ENCODE peak calls at places on chromosomes 7 and 10, in four cellular contexts. A is AG04450; F is CD8-positive, alpha-beta T cell; K is ascending aorta. X is an unnamed sample.

GRCh38 chr7:98998821-98999725 is 120.7 kb downstream of the TRRAP start:
- DNase-seq in K (peak), F (peak), A (no peak), X (no peak)

GRCh38 chr7:85184599-85185354 is 2.1 kb downstream of the SEMA3D start:
- DNase-seq in K (peak), A (no peak), F (no peak), X (no peak)

GRCh38 chr7:82527831-82528230 is 84.3 kb upstream of the CACNA2D1 start:
- DNase-seq in A (no peak), F (no peak), K (no peak), X (no peak)

GRCh38 chr7:44288811-44289340 is 36.5 kb downstream of the CAMK2B start:
- DNase-seq in F (no peak), A (no peak), K (peak), X (no peak)

GRCh38 chr10:69760086-69760485 is 41.6 kb upstream of the COL13A1 start:
- DNase-seq in F (no peak), K (no peak), A (peak), X (no peak)

GRCh38 chr7:121279822-121280221 is 49.0 kb upstream of the WNT16 start:
- DNase-seq in F (no peak), K (no peak), A (no peak), X (no peak)

GRCh38 chr10:116470768-116471415 is 43.2 kb downstream of the PNLIPRP3 start:
- DNase-seq in F (no peak), K (no peak), A (no peak), X (no peak)

GRCh38 chr7:108079291-108080057 is 50.7 kb downstream of the LAMB4 start:
- DNase-seq in K (no peak), F (no peak), A (peak), X (peak)

GRCh38 chr10:104293781-104294321 is 24.9 kb downstream of the GSTO2 start:
- DNase-seq in A (no peak), K (no peak), F (no peak), X (no peak)

GRCh38 chr7:2641406-2642393 is 9.9 kb downstream of the TTYH3 start:
- DNase-seq in A (peak), K (peak), F (no peak), X (peak)

GRCh38 chr7:116139007-116139406 is 71.3 kb upstream of the TES start:
- DNase-seq in F (no peak), A (no peak), K (no peak), X (no peak)

GRCh38 chr10:79246209-79246581 is 101.1 kb upstream of the PPIF start:
- DNase-seq in A (no peak), F (no peak), K (peak), X (no peak)

GRCh38 chr7:132666076-132666775 is 90.0 kb upstream of the PLXNA4 start:
- DNase-seq in F (no peak), K (no peak), A (no peak), X (no peak)

GRCh38 chr7:77778535-77778934 is 19.7 kb downstream of the TMEM60 start:
- DNase-seq in A (no peak), K (no peak), F (no peak), X (no peak)

GRCh38 chr7:72481934-72482333 is 69.8 kb upstream of the CALN1 start:
- DNase-seq in A (no peak), F (no peak), K (no peak), X (no peak)

DNA sequence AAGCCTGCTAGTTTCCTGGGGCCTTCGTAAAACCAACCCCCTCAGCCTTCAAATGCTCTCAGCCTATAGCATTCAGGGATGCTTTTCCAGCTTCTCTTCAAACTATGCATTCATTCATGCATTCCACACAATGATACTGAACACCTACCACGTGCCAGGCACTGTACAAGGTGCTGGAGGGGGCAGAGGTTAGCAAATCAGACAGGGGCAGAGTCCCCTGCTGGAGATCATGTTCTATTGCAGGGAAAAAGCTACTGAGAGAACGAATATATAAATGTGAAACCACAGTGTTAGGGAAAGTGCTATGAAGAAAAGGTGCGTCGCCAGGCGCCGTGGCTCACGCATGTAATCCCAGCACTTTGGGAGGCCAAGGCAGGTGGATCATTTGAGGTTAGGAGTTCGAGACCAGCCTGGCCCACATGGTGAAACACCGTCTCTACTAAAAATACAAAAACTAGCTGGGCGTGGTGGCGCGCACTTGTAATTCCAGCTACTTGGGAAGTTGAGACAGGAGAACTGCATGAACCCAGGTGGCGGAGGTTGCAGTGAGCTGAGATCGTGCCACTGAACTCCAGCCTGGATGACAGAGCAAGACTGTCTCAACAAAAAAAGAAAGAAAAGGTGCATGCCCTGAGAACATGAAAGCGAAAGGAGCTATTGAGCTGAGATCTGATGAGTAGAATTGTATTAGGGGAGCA is 64.6 kb upstream of the CALN1 start:
- DNase-seq in F (no peak), K (no peak), A (no peak), X (no peak)
- TF ChIP-seq CTCF in F (no peak), K (no peak), A (no peak), X (no peak)

DNA sequence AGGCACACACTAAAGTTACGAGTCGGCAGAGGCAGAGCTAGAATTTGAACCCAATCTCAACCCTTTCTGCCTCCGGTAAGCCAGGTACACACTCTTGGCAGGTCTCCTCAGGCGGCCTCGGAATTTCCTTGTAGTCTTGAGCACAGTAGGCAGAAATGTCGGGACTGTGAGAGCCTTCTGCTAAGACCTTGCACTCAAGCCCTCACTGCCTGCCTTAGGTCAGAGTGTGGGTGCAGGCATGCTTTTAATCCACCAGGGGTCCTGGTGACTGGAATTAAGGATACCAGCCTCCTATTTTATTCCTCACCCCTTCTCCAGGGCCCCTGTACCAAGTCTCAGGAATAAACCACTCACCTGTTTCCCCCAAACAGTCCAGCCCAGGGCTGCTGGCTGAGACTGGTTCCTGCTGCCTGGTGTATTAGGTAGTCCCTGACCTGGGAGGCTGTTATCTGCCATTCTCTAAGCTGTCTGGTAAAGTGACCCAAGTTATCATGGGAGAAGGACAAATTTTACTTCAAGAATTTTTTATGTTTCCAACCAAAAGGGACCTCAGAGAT is 855 bp downstream of the ATP6V1F start:
- DNase-seq in K (no peak), A (peak), F (no peak), X (no peak)
- TF ChIP-seq CTCF in K (peak), A (peak), F (peak), X (peak)

DNA sequence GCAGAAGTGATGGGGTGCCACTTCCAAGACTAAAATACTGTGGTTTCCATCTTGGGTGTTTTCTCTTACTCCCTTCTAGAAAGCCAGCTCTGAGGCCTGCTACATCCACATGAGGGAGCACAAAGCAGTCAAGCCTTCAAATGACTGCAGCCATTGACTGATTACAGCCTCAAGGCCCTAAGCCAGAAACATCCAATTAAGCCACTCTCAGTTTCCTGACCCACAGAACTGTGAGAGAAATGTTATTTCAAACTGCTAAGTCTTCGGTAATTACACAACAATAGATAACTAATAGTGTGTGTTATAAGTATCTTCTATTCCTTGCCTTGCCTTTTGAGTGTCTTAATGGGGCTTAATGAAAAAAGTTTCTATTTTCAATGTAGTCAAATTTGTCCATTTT is 24.8 kb downstream of the BRAF start:
- DNase-seq in K (no peak), A (no peak), F (no peak), X (no peak)
- TF ChIP-seq CTCF in K (no peak), A (no peak), F (no peak), X (no peak)

GRCh38 chr10:99952799-99953198 is 56.9 kb downstream of the DNMBP start:
- DNase-seq in A (no peak), K (no peak), F (no peak), X (no peak)
- TF ChIP-seq CTCF in A (no peak), K (no peak), F (no peak), X (no peak)

DNA sequence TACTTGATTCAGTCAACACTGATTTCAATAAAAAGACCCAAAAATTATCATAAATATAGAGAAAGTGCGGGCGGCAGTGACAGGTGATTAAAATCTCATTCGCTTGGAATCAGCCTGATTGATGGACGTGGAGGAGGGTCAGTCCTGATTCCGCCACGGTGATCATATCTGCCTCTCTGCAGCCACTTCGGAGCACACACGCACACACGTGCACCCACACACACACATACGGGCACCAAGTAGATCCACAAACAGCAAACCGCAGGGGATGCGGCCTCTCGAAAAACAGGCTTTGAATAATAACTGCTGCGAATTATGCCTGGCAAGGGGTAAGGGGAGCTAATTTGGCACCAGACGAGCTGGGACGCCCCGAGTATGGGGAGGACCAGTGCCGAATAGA is 31.1 kb downstream of the EBF3 start:
- DNase-seq in F (no peak), K (no peak), A (no peak), X (no peak)
- TF ChIP-seq CTCF in F (no peak), K (no peak), A (no peak), X (no peak)

GRCh38 chr10:11435621-11436020 is 175.8 kb downstream of the USP6NL start:
- DNase-seq in F (peak), K (no peak), A (no peak), X (no peak)

GRCh38 chr10:11433657-11434056 is 177.8 kb downstream of the USP6NL start:
- DNase-seq in K (no peak), F (peak), A (no peak), X (no peak)

GRCh38 chr10:11430421-11431275 is 180.8 kb downstream of the USP6NL start:
- DNase-seq in K (no peak), F (no peak), A (no peak), X (no peak)

GRCh38 chr10:11437391-11438241 is 173.8 kb downstream of the USP6NL start:
- DNase-seq in K (no peak), F (peak), A (no peak), X (no peak)

GRCh38 chr10:11434323-11434722 is 177.1 kb downstream of the USP6NL start:
- DNase-seq in A (no peak), F (peak), K (no peak), X (no peak)
- TF ChIP-seq CTCF in A (peak), F (no peak), K (no peak), X (peak)

GRCh38 chr10:128324058-128324457 is 197.8 kb upstream of the MKI67 start:
- DNase-seq in K (no peak), A (no peak), F (peak), X (no peak)
- TF ChIP-seq CTCF in K (no peak), A (no peak), F (no peak), X (no peak)